ENCODE peak calls at places on chromosomes 5 and 9, in six cellular contexts. N, K, M, A, W and L are unnamed samples.

GRCh38 chr5:90289837-90290236 is 119.7 kb downstream of the CETN3 start:
- DNase-seq in K (no peak), M (no peak), N (no peak), A (no peak), W (peak; percentile 77), L (no peak)

GRCh38 chr5:44603496-44604272 is 205.1 kb upstream of the MRPS30 start:
- DNase-seq in N (no peak), A (no peak), K (no peak), W (peak; percentile 28), M (no peak), L (no peak)

GRCh38 chr5:41510176-41510831 is at the start of gene PLCXD3:
- DNase-seq in A (no peak), W (no peak), M (no peak), K (peak; percentile 54), N (no peak), L (no peak)

GRCh38 chr5:142110046-142110531 is 1.5 kb downstream of the NDFIP1 start:
- DNase-seq in M (peak; percentile 11), N (no peak), K (no peak), A (no peak), W (peak; percentile 45), L (no peak)

GRCh38 chr5:68898961-68899471 is 194.8 kb upstream of the SLC30A5 start:
- DNase-seq in N (no peak), W (peak; percentile 20), M (no peak), A (peak; percentile 68), K (no peak), L (no peak)

GRCh38 chr9:36986548-36987408 is 47.3 kb downstream of the PAX5 start:
- DNase-seq in M (no peak), W (no peak), N (no peak), A (no peak), K (no peak), L (no peak)

GRCh38 chr9:278651-279050 is 64.0 kb downstream of the DOCK8 start:
- DNase-seq in N (no peak), A (no peak), W (no peak), M (no peak), K (no peak), L (no peak)

GRCh38 chr9:3525088-3525835 is 539 bp downstream of the RFX3 start:
- DNase-seq in N (no peak), K (no peak), A (no peak), W (peak; percentile 37), M (no peak), L (no peak)

GRCh38 chr5:59506285-59506877 is 387.1 kb downstream of the PDE4D start:
- DNase-seq in A (no peak), N (no peak), K (no peak), W (peak; percentile 64), M (no peak), L (no peak)

GRCh38 chr5:80837679-80838078 is 122.5 kb upstream of the RASGRF2 start:
- DNase-seq in N (no peak), K (no peak), M (peak; percentile 9), W (no peak), A (no peak), L (no peak)

GRCh38 chr5:177188775-177189174 is 55.2 kb downstream of the NSD1 start:
- DNase-seq in A (no peak), M (no peak), W (no peak), K (no peak), N (no peak), L (no peak)

GRCh38 chr5:144125163-144125726 is 45.2 kb downstream of the YIPF5 start:
- DNase-seq in W (no peak), A (no peak), N (no peak), K (no peak), M (no peak), L (no peak)

GRCh38 chr5:156326718-156327259 is at the start of gene SGCD:
- DNase-seq in W (no peak), N (no peak), K (peak; percentile 62), A (no peak), M (no peak), L (no peak)

GRCh38 chr9:109811876-109812275 is 31.9 kb downstream of the PALM2AKAP2 start:
- DNase-seq in A (no peak), M (no peak), W (no peak), N (no peak), K (no peak), L (no peak)

GRCh38 chr5:171710451-171711024 is 75.1 kb upstream of the SMIM23 start:
- DNase-seq in A (no peak), W (no peak), N (no peak), M (no peak), K (no peak), L (no peak)

GRCh38 chr9:112836394-112836793 is 54.3 kb downstream of the SLC46A2 start:
- DNase-seq in K (no peak), A (no peak), W (no peak), M (no peak), N (no peak), L (no peak)

GRCh38 chr9:6715755-6716643 is 41.8 kb upstream of the KDM4C start:
- DNase-seq in K (peak; percentile 50), N (peak; percentile 31), A (no peak), W (peak; percentile 80), M (peak; percentile 71), L (peak; percentile 81)

GRCh38 chr9:70427161-70427945 is 12.9 kb upstream of the KLF9 start:
- DNase-seq in N (no peak), K (no peak), M (no peak), A (no peak), W (no peak), L (no peak)

GRCh38 chr9:111926421-111926875 is 29.8 kb downstream of the UGCG start:
- DNase-seq in M (peak; percentile 47), A (no peak), N (no peak), W (peak; percentile 76), K (no peak), L (no peak)